ENCODE peak calls at places on chromosomes 1 and 21, in seven cellular contexts. O, P, J, K, S, M and Q are unnamed samples. For H3K4me1, the result is how much of the 10 kb centered on the place peaks cover.

GRCh38 chr1:161506336-161507223 is 1.3 kb downstream of the FCGR2A start:
- ATAC-seq in O (peak), P (no peak), J (peak), K (peak), S (peak), M (no peak), Q (peak)

GRCh38 chr1:214957330-214958137 is 125.0 kb upstream of the KCNK2 start:
- ATAC-seq in O (peak), P (no peak), J (peak), K (peak), S (no peak), M (peak), Q (peak)

GRCh38 chr1:38773483-38773882 is 86.1 kb downstream of the RRAGC start:
- ATAC-seq in O (no peak), P (no peak), J (no peak), K (no peak), S (no peak), M (no peak), Q (no peak)

GRCh38 chr21:42103843-42104242 is 32.7 kb downstream of the UMODL1 start:
- ATAC-seq in O (no peak), P (no peak), J (no peak), K (no peak), S (no peak), M (no peak), Q (no peak)

GRCh38 chr1:238111081-238111480 is 220.4 kb upstream of the ZP4 start:
- ATAC-seq in O (no peak), P (no peak), J (no peak), K (no peak), S (no peak), M (no peak), Q (no peak)

GRCh38 chr1:164563821-164564251 is 4.9 kb downstream of the PBX1 start:
- ATAC-seq in O (no peak), P (no peak), J (no peak), K (no peak), S (no peak), M (no peak), Q (no peak)

GRCh38 chr1:6367381-6368007 is 26.1 kb downstream of the ACOT7 start:
- ATAC-seq in O (no peak), P (peak), J (peak), K (no peak), S (no peak), M (peak), Q (no peak)

GRCh38 chr1:38607526-38607925 is 252.0 kb downstream of the RRAGC start:
- ATAC-seq in O (no peak), P (no peak), J (no peak), K (no peak), S (no peak), M (no peak), Q (no peak)

GRCh38 chr1:156452863-156453262 is 47.7 kb downstream of the MEF2D start:
- ATAC-seq in O (no peak), P (no peak), J (no peak), K (no peak), S (no peak), M (no peak), Q (no peak)

GRCh38 chr21:37615962-37616361 is 249.4 kb downstream of the DYRK1A start:
- ATAC-seq in O (no peak), P (no peak), J (no peak), K (no peak), S (no peak), M (no peak), Q (no peak)

GRCh38 chr1:206722751-206723499 is 38.2 kb downstream of the MAPKAPK2 start:
- ATAC-seq in O (no peak), P (no peak), J (peak), K (no peak), S (no peak), M (no peak), Q (no peak)

GRCh38 chr1:217482356-217483102 is 148.4 kb downstream of the GPATCH2 start:
- ATAC-seq in O (peak), P (peak), J (no peak), K (peak), S (no peak), M (no peak), Q (no peak)

GRCh38 chr21:34844924-34845238 is 176.1 kb downstream of the CLIC6 start:
- ATAC-seq in O (no peak), P (no peak), J (no peak), K (no peak), S (no peak), M (peak), Q (no peak)

GRCh38 chr1:166859597-166859996 is 16.5 kb downstream of the TADA1 start:
- ATAC-seq in O (no peak), P (no peak), J (no peak), K (no peak), S (no peak), M (no peak), Q (no peak)

GRCh38 chr1:157700711-157701110 is at the start of gene FCRL3:
- ATAC-seq in O (no peak), P (no peak), J (no peak), K (no peak), S (no peak), M (no peak), Q (no peak)

GRCh38 chr1:22283596-22283995 is 140.7 kb upstream of the WNT4 start:
- ATAC-seq in O (no peak), P (no peak), J (no peak), K (no peak), S (no peak), M (no peak), Q (no peak)

GRCh38 chr21:22421416-22422190 is 1423.4 kb downstream of the NCAM2 start:
- ATAC-seq in O (no peak), P (no peak), J (no peak), K (no peak), S (no peak), M (no peak), Q (no peak)

GRCh38 chr1:225454067-225454618 is 26.3 kb upstream of the LBR start:
- ATAC-seq in O (no peak), P (peak), J (no peak), K (peak), S (peak), M (no peak), Q (no peak)

GRCh38 chr21:42337830-42338729 is 12.7 kb downstream of the TFF2 start:
- ATAC-seq in O (peak), P (peak), J (peak), K (peak), S (peak), M (peak), Q (peak)

GRCh38 chr1:160579216-160579701 is at the start of gene CD84:
- ATAC-seq in O (peak), P (no peak), J (no peak), K (no peak), S (no peak), M (no peak), Q (no peak)

GRCh38 chr1:174913225-174913903 is 86.4 kb upstream of the CACYBP start:
- ATAC-seq in O (no peak), P (no peak), J (no peak), K (no peak), S (no peak), M (no peak), Q (no peak)

GRCh38 chr1:11273595-11274234 is 717 bp downstream of the UBIAD1 start:
- ATAC-seq in O (peak), P (peak), J (peak), K (peak), S (peak), M (peak), Q (peak)

GRCh38 chr1:93346472-93346991 is 825 bp downstream of the DR1 start:
- ATAC-seq in O (peak), P (peak), J (peak), K (peak), S (peak), M (peak), Q (no peak)

GRCh38 chr1:227357229-227358078 is 39.2 kb upstream of the CDC42BPA start:
- ATAC-seq in O (peak), P (peak), J (peak), K (peak), S (peak), M (peak), Q (peak)

GRCh38 chr1:156900896-156901589 is 7.5 kb downstream of the PEAR1 start:
- ATAC-seq in O (no peak), P (no peak), J (no peak), K (no peak), S (no peak), M (no peak), Q (no peak)

GRCh38 chr1:2635271-2636010 is 2.6 kb upstream of the MMEL1 start:
- ATAC-seq in O (no peak), P (no peak), J (no peak), K (no peak), S (no peak), M (no peak), Q (no peak)

GRCh38 chr1:100404816-100405215 is 52.5 kb downstream of the CDC14A start:
- ATAC-seq in O (no peak), P (no peak), J (no peak), K (peak), S (no peak), M (no peak), Q (no peak)

GRCh38 chr1:3222042-3222692 is 153.2 kb downstream of the PRDM16 start:
- ATAC-seq in O (peak), P (no peak), J (peak), K (no peak), S (peak), M (peak), Q (no peak)

GRCh38 chr1:40401427-40402201 is 28.1 kb downstream of the SMAP2 start:
- ATAC-seq in O (peak), P (no peak), J (no peak), K (no peak), S (no peak), M (no peak), Q (no peak)

GRCh38 chr1:219536038-219536437 is 76.9 kb downstream of the ZC3H11B start:
- ATAC-seq in O (no peak), P (no peak), J (no peak), K (no peak), S (no peak), M (no peak), Q (no peak)

GRCh38 chr21:42578761-42579415 is 65.2 kb downstream of the SLC37A1 start:
- ATAC-seq in O (no peak), P (no peak), J (peak), K (no peak), S (no peak), M (no peak), Q (no peak)

GRCh38 chr1:111422546-111423391 is 4.8 kb downstream of the OVGP1 start:
- ATAC-seq in O (peak), P (no peak), J (no peak), K (no peak), S (peak), M (peak), Q (no peak)

GRCh38 chr1:54888080-54888733 is 1.2 kb upstream of the DHCR24 start:
- ATAC-seq in O (no peak), P (no peak), J (no peak), K (no peak), S (peak), M (peak), Q (no peak)

GRCh38 chr1:245334827-245335490 is 180.2 kb downstream of the KIF26B start:
- ATAC-seq in O (no peak), P (no peak), J (no peak), K (no peak), S (no peak), M (no peak), Q (no peak)

DNA sequence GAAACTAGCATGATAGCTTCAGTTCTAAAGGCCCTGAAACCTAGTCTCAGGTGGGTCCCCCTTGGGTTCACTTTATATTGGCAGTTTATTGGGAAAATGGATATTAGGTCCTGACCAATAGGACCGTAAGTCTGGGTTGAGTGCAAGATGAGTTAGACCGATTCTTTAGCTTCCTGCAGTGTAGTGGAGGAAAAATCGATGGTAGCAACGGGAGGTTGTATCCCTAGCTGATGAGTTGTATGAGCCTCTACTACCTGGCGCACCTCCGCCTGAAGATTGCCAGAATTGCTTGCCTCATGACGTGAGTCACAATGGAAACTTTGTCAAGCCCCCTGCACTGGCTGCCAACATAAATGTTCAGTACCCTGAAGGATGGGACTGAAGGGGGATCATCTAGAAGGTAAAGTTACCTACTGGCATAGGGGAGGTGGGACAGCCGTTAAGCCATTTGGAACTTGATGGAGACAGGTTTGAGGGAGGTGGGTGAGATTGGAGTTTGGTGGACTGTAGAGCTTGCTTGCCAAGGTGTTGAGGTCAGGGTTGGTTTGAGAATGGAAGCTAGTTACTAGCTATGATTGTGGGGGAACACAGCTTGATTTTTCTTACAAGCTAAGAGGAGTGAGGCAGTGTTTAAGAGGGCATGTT is 4.0 kb downstream of the RCC1 start:
- ATAC-seq in O (no peak), P (peak), J (no peak), K (no peak), S (no peak), M (no peak), Q (no peak)
- TF ChIP-seq POLR2A in O (no peak), P (peak), J (no peak), K (no peak), S (peak), M (no peak), Q (no peak)

DNA sequence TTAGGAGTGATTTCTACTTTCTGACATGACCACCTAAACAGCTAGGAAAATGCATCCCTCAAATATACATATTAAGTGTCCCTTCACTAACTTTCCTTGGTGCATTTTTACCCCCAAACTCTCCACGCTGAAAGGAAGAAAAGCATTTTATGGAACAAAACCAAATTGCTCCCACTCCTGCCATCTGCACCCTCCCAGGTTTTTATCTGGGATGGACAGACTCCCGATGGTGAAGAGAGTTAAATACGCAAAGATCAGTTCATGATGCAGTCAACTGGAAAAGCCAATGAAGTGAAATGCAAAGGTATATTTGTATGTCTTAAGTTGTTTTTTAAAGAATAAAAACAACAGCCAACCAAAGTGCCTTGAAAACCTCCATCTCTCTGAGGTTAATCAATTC is 2.7 kb downstream of the DSTYK start:
- ATAC-seq in O (no peak), P (no peak), J (no peak), K (no peak), S (no peak), M (no peak), Q (no peak)
- H3K4me1 ChIP-seq in O (under half), P (under half), J (under half), K (under half), S (under half), M (under half), Q (under half)

DNA sequence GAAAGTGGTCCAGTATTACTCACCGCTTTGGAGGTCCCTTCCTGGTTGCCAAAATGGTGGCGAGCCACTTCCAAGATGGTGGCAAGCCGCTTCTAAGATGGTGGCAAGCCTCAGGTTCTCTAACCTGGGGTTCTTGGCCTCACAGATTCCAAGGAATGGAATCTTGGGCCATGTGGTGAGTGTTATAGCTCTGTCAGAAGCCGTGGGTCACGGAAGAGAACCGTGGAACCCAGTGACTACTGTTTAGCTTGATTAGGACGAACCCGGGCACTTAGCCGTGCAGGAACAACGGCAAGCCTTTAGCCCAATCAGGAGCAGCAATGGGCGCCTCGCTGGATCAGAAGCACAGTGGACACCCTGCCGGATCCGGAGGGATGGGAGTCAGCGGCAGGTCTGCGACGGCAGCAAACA is 356.2 kb upstream of the TMPRSS15 start:
- ATAC-seq in O (no peak), P (no peak), J (no peak), K (no peak), S (no peak), M (no peak), Q (no peak)
- TF ChIP-seq POLR2A in O (no peak), P (no peak), J (no peak), K (no peak), S (no peak), M (no peak), Q (no peak)

GRCh38 chr1:201561195-201561564 is 22.3 kb downstream of the NAV1 start:
- ATAC-seq in O (no peak), P (no peak), J (no peak), K (no peak), S (no peak), M (no peak), Q (no peak)

GRCh38 chr1:201562257-201562656 is 23.3 kb downstream of the NAV1 start:
- ATAC-seq in O (peak), P (no peak), J (peak), K (peak), S (no peak), M (no peak), Q (peak)

GRCh38 chr1:201560328-201561194 is 21.6 kb downstream of the NAV1 start:
- ATAC-seq in O (no peak), P (no peak), J (no peak), K (no peak), S (no peak), M (no peak), Q (no peak)

GRCh38 chr1:201562659-201563405 is 23.9 kb downstream of the NAV1 start:
- ATAC-seq in O (peak), P (no peak), J (peak), K (peak), S (no peak), M (no peak), Q (peak)

DNA sequence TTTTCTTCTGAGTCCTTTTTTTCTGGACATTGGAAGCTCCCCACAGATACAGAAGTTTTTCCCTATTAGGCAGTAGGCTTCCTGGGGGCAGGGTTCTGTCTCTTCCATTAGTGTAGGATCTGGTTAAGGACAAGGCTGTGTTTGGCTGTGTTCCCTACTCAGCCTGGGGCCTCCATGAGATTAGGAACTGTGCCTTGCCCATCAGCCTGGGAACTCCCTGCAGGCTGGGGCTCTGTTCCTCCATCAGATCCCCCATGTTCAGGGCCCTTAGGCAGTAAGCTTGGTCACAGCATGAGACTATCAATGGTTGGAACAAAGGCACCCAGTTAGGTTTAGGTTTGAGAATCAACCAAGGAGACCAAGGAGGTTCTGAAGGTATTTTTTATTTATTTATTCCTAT is 22.7 kb downstream of the NAV1 start:
- ATAC-seq in O (no peak), P (no peak), J (no peak), K (no peak), S (no peak), M (no peak), Q (no peak)
- H3K4me1 ChIP-seq in O (under half), P (under half), J (half or more), K (under half), S (under half), M (under half), Q (half or more)

DNA sequence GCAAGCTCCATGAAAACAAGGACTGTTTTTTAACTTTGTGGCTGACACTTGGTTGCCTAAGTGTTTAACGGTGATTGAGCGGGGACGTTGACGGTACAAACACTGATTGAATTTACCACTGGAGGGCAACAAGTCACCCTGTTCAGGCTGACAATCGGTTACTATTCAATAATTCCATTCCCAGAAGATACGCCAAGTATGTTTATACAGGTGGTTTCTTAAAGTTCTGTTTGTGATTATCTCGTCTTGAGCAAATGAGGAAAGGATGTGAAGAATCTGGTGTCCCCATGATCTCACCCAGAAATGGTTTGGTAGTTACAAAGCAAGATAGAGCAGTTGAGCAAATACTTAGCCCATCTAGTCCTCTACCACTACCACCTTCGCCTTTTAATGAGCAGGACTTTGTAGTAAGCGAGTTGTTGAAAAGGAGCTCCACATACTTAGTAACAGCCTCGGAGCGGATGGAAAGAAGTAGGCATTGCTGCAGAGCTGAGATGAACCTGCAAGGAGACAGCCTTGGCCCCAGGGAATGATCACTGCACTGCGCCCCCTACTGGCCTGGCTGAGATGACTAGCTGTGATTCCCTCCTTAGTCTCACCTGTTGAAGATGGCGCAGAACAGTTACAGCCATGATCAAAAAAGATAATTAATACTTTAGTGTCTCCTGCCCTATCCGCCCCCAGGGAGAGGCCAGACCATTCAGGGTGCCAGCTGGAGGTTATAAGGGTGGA is 36.3 kb downstream of the IFNAR1 start:
- ATAC-seq in O (peak), P (peak), J (peak), K (peak), S (peak), M (peak), Q (peak)
- TF ChIP-seq POLR2A in O (no peak), P (no peak), J (no peak), K (no peak), S (no peak), M (no peak), Q (no peak)

GRCh38 chr1:179031855-179032513 is 6.3 kb downstream of the FAM20B start:
- ATAC-seq in O (no peak), P (no peak), J (no peak), K (peak), S (no peak), M (no peak), Q (no peak)
- H3K4me1 ChIP-seq in O (under half), P (under half), J (half or more), K (under half), S (half or more), M (half or more), Q (under half)

GRCh38 chr1:44807364-44808062 is 362 bp upstream of the DYNLT4 start:
- ATAC-seq in O (peak), P (peak), J (peak), K (peak), S (peak), M (peak), Q (peak)
- TF ChIP-seq POLR2A in O (no peak), P (peak), J (no peak), K (peak), S (peak), M (no peak), Q (peak)

GRCh38 chr1:43546388-43547100 is 15.9 kb downstream of the PTPRF start:
- ATAC-seq in O (no peak), P (no peak), J (no peak), K (no peak), S (no peak), M (no peak), Q (no peak)

GRCh38 chr1:43545686-43546387 is 15.2 kb downstream of the PTPRF start:
- ATAC-seq in O (no peak), P (peak), J (peak), K (peak), S (peak), M (peak), Q (peak)

GRCh38 chr1:43545321-43545685 is 14.6 kb downstream of the PTPRF start:
- ATAC-seq in O (no peak), P (no peak), J (no peak), K (no peak), S (peak), M (no peak), Q (no peak)

GRCh38 chr1:43548285-43549271 is 17.9 kb downstream of the PTPRF start:
- ATAC-seq in O (no peak), P (no peak), J (no peak), K (no peak), S (peak), M (peak), Q (no peak)

GRCh38 chr1:43547538-43548072 is 16.9 kb downstream of the PTPRF start:
- ATAC-seq in O (no peak), P (no peak), J (no peak), K (no peak), S (no peak), M (no peak), Q (no peak)
- H3K4me1 ChIP-seq in O (half or more), P (half or more), J (under half), K (under half), S (half or more), M (half or more), Q (half or more)

GRCh38 chr1:110384581-110385321 is 6.1 kb downstream of the SLC16A4 start:
- ATAC-seq in O (no peak), P (no peak), J (no peak), K (no peak), S (no peak), M (no peak), Q (no peak)
- TF ChIP-seq POLR2A in O (no peak), P (no peak), J (no peak), K (no peak), S (no peak), M (no peak), Q (no peak)